ENCODE peak calls at places on chromosomes 7 and 10, in eight cellular contexts. Q is ascending aorta, R is left lung, F is uterus, A is fibroblast of lung, G is gastrocnemius medialis, H is pancreas, K is kidney. X is an unnamed sample.

GRCh38 chr10:103491729-103492364 is 1.7 kb upstream of the NEURL1 start:
- DNase-seq in G (no peak), R (no peak), K (peak; percentile 74), F (peak; percentile 72), A (peak; percentile 92), H (no peak), Q (no peak), X (no peak)

GRCh38 chr7:128945668-128946366 is 8.1 kb downstream of the IRF5 start:
- DNase-seq in G (no peak), R (no peak), K (no peak), F (no peak), A (no peak), Q (no peak), H (peak; percentile 68), X (no peak)

GRCh38 chr10:93357680-93358079 is 124.5 kb downstream of the MYOF start:
- DNase-seq in R (no peak), K (no peak), Q (no peak), F (no peak), H (no peak), G (no peak), A (peak; percentile 26), X (peak; percentile 36)

GRCh38 chr7:102927303-102927933 is 14.6 kb downstream of the LRRC17 start:
- DNase-seq in R (no peak), F (no peak), G (no peak), A (peak; percentile 81), K (no peak), Q (no peak), H (no peak), X (no peak)

GRCh38 chr7:43204081-43204480 is 91.6 kb downstream of the HECW1 start:
- DNase-seq in R (no peak), F (no peak), Q (no peak), H (no peak), A (peak; percentile 55), K (no peak), G (no peak), X (no peak)

GRCh38 chr10:84837041-84837766 is 508.8 kb downstream of the CCSER2 start:
- DNase-seq in G (no peak), Q (no peak), K (no peak), H (no peak), F (no peak), R (no peak), A (no peak), X (no peak)

GRCh38 chr7:116777613-116778380 is 84.6 kb upstream of the CAPZA2 start:
- DNase-seq in H (no peak), K (no peak), G (no peak), Q (no peak), F (no peak), A (peak; percentile 83), R (no peak), X (no peak)

GRCh38 chr10:99930731-99931550 is 78.8 kb downstream of the DNMBP start:
- DNase-seq in R (peak; percentile 68), A (peak; percentile 84), G (no peak), F (no peak), K (no peak), Q (no peak), H (no peak), X (no peak)

GRCh38 chr10:22437620-22438588 is 92.6 kb downstream of the SPAG6 start:
- DNase-seq in F (peak; percentile 58), A (peak; percentile 36), G (no peak), Q (peak; percentile 67), R (peak; percentile 48), K (no peak), H (no peak), X (no peak)

GRCh38 chr7:83347836-83348482 is 185.3 kb upstream of the PCLO start:
- DNase-seq in G (no peak), F (no peak), R (no peak), H (no peak), K (no peak), Q (no peak), A (peak; percentile 81), X (no peak)

GRCh38 chr10:97843296-97843671 is 6.4 kb upstream of the GOLGA7B start:
- DNase-seq in K (no peak), H (no peak), G (no peak), Q (no peak), F (no peak), A (no peak), R (no peak), X (no peak)

GRCh38 chr7:41652265-41652664 is 50.6 kb downstream of the INHBA start:
- DNase-seq in A (no peak), K (no peak), F (no peak), G (no peak), R (no peak), Q (no peak), H (no peak), X (no peak)

GRCh38 chr7:93575555-93576397 is 1.3 kb upstream of the CALCR start:
- DNase-seq in F (no peak), A (no peak), R (no peak), K (peak; percentile 69), H (peak; percentile 20), G (no peak), Q (no peak), X (no peak)

GRCh38 chr10:20970708-20971107 is 73.6 kb upstream of the NEBL start:
- DNase-seq in F (no peak), A (no peak), K (no peak), Q (no peak), G (no peak), H (no peak), R (no peak), X (no peak)

GRCh38 chr10:48605786-48606529 is 1.1 kb upstream of the ARHGAP22 start:
- DNase-seq in H (no peak), Q (peak; percentile 53), G (no peak), K (no peak), R (no peak), A (peak; percentile 68), F (no peak), X (no peak)

GRCh38 chr7:91657386-91658120 is 222.9 kb downstream of the MTERF1 start:
- DNase-seq in K (no peak), F (no peak), G (no peak), H (no peak), Q (no peak), A (peak; percentile 98), R (no peak), X (no peak)

GRCh38 chr7:155824195-155824915 is 12.1 kb upstream of the SHH start:
- DNase-seq in R (no peak), F (no peak), H (no peak), G (no peak), K (no peak), Q (no peak), A (peak; percentile 83), X (no peak)

GRCh38 chr10:123621910-123622309 is 44.2 kb upstream of the GPR26 start:
- DNase-seq in H (no peak), A (no peak), Q (no peak), R (no peak), K (no peak), F (no peak), G (no peak), X (no peak)

GRCh38 chr7:158343936-158344455 is 243.6 kb downstream of the PTPRN2 start:
- DNase-seq in G (no peak), Q (no peak), R (no peak), H (no peak), A (no peak), K (no peak), F (no peak), X (no peak)

GRCh38 chr7:17367502-17367901 is 69.0 kb downstream of the AHR start:
- DNase-seq in K (no peak), A (peak; percentile 37), H (no peak), R (no peak), Q (no peak), G (no peak), F (no peak), X (no peak)

GRCh38 chr7:145016068-145016467 is 180.2 kb upstream of the TPK1 start:
- DNase-seq in F (no peak), G (no peak), K (no peak), A (no peak), H (no peak), Q (no peak), R (no peak), X (no peak)
- TF ChIP-seq CTCF in F (no peak), G (no peak), K (no peak), A (no peak), H (no peak), Q (no peak), R (no peak), X (no peak)

GRCh38 chr10:95208702-95209391 is 14.8 kb downstream of the ACSM6 start:
- DNase-seq in Q (no peak), G (no peak), R (no peak), A (no peak), F (no peak), H (no peak), K (no peak), X (no peak)
- TF ChIP-seq CTCF in Q (no peak), G (peak; percentile 19), R (no peak), A (peak; percentile 12), F (no peak), H (no peak), K (no peak), X (peak; percentile 24)

DNA sequence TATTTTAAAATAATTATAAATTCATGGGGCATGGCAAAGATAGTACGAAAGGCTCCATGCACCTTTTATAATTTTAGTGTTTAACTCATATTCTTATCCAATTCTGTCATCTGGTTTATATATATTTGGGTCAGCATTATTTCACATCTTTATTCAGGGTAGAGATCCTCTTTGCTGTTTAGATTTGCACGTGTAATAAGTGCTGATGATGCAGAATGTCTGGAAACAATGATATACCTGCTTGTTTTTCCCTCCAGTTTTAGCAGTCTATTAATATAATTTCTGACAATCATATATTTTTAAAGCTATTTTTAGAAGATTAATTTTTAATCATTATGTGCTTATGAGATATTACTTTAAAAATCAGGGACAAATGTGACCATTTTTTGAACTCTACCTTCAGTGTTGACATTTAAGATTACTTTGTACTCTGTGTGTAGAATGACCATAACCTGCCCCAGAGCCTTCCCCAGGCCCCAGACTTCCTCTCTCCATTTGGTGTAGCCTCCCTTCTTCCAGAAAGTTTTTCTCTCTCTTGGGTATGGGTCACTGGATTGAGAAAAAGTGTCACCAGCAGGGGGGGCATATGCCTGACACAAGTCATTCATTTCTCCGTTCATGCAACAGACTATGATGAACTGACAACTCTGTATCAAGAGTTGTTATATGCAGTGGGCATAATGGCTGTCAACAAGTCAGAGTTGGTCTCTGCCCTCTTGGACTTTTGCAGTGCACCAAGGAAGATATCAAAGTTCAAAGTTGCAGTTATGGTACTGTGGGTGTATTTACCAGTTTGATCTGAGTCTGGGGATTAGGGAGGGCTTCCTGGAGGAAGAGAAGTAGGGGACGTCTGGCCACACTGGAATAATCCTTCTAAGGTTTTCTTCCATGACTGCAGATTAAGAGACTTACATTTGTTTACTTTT is 192.6 kb upstream of the CCDC6 start:
- DNase-seq in H (no peak), R (no peak), G (no peak), F (no peak), A (no peak), Q (no peak), K (no peak), X (no peak)
- TF ChIP-seq CTCF in H (no peak), R (no peak), G (peak; percentile 9), F (no peak), A (peak; percentile 20), Q (peak; percentile 6), K (peak; percentile 12), X (no peak)

DNA sequence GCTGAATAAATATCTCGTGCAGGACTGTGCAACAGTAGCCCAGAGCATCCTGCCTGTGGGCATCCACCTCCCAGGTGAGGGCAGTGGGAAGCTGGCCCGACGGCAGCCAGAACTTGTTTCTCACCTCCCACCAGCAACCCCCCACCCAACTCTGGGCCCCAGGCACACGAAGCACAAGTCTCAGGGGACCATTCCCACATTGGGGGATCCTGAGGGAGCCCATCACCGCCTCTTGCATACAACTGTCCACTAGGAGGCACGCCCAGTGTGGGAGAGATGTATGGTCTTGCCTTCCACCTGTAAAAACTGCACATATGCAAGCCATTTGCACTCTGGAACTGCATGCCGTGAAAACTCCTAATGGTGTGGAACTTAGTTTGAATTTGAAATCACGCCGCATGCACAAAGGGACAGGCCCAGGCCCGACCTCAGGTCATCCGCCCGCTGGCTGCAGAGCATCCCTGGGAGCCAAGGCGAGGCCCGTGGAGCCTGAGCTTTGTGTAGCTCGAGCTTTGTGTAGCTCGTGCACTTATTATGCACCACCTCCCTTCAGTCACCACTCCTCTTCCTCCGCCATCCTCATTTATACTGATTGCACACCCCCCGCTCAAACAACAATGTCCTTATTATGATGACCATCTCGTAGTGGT is 147.9 kb downstream of the ADCY1 start:
- DNase-seq in H (no peak), G (no peak), Q (no peak), R (no peak), K (peak; percentile 45), F (no peak), A (no peak), X (no peak)
- TF ChIP-seq CTCF in H (no peak), G (no peak), Q (no peak), R (no peak), K (no peak), F (no peak), A (no peak), X (no peak)